ENCODE peak calls at places on chromosomes 2 and 18, in five cellular contexts. One of them, this sample, is unnamed.
A peak's percentile ranks its signal among the peaks of the same experiment; 100 is the strongest.

GRCh38 chr2:128502638-128503246 is 184.1 kb upstream of the HS6ST1 start:
- DNase-seq in H1: peak; percentile 28
- DNase-seq in trophoblast cell: no peak
- DNase-seq in neuronal stem cell: no peak
- DNase-seq in IMR-90: no peak
- DNase-seq in this sample: no peak

GRCh38 chr2:72883356-72883962 is 3.7 kb upstream of the SPR start:
- DNase-seq in IMR-90: peak; percentile 46
- DNase-seq in trophoblast cell: peak; percentile 70
- DNase-seq in neuronal stem cell: peak; percentile 61
- DNase-seq in H1: peak; percentile 82
- DNase-seq in this sample: peak; percentile 58

GRCh38 chr2:62296833-62297641 is 101.1 kb downstream of the B3GNT2 start:
- DNase-seq in IMR-90: no peak
- DNase-seq in trophoblast cell: no peak
- DNase-seq in H1: no peak
- DNase-seq in neuronal stem cell: no peak
- DNase-seq in this sample: no peak

GRCh38 chr18:79987566-79987965 is 797 bp downstream of the TXNL4A start:
- DNase-seq in neuronal stem cell: no peak
- DNase-seq in trophoblast cell: peak; percentile 18
- DNase-seq in IMR-90: no peak
- DNase-seq in H1: no peak
- DNase-seq in this sample: peak; percentile 51

GRCh38 chr2:227613272-227613660 is 1.4 kb downstream of the SCYGR3 start:
- DNase-seq in H1: no peak
- DNase-seq in neuronal stem cell: no peak
- DNase-seq in trophoblast cell: no peak
- DNase-seq in IMR-90: no peak
- DNase-seq in this sample: no peak

GRCh38 chr2:220687231-220687843 is 884.8 kb downstream of the EPHA4 start:
- DNase-seq in H1: peak; percentile 80
- DNase-seq in neuronal stem cell: peak; percentile 42
- DNase-seq in IMR-90: peak; percentile 60
- DNase-seq in trophoblast cell: peak; percentile 76
- DNase-seq in this sample: peak; percentile 54

GRCh38 chr18:35072616-35073015 is 31.4 kb downstream of the MAPRE2 start:
- DNase-seq in neuronal stem cell: no peak
- DNase-seq in H1: no peak
- DNase-seq in IMR-90: no peak
- DNase-seq in trophoblast cell: no peak
- DNase-seq in this sample: no peak

GRCh38 chr2:191935247-191935646 is 88.4 kb upstream of the CAVIN2 start:
- DNase-seq in neuronal stem cell: no peak
- DNase-seq in IMR-90: no peak
- DNase-seq in H1: no peak
- DNase-seq in trophoblast cell: no peak
- DNase-seq in this sample: no peak

GRCh38 chr2:100013892-100014677 is 128.3 kb downstream of the AFF3 start:
- DNase-seq in IMR-90: peak; percentile 99
- DNase-seq in neuronal stem cell: peak; percentile 14
- DNase-seq in H1: no peak
- DNase-seq in trophoblast cell: peak; percentile 69
- DNase-seq in this sample: peak; percentile 97

GRCh38 chr18:31774477-31774785 is 13.8 kb upstream of the SLC25A52 start:
- DNase-seq in trophoblast cell: no peak
- DNase-seq in H1: no peak
- DNase-seq in neuronal stem cell: no peak
- DNase-seq in IMR-90: no peak
- DNase-seq in this sample: no peak

GRCh38 chr2:127437056-127437455 is 18.8 kb downstream of the PROC start:
- DNase-seq in H1: peak; percentile 41
- DNase-seq in neuronal stem cell: no peak
- DNase-seq in IMR-90: no peak
- DNase-seq in trophoblast cell: no peak
- DNase-seq in this sample: no peak

GRCh38 chr2:46136953-46137352 is 160.3 kb upstream of the EPAS1 start:
- DNase-seq in H1: no peak
- DNase-seq in neuronal stem cell: no peak
- DNase-seq in IMR-90: no peak
- DNase-seq in trophoblast cell: peak; percentile 52
- DNase-seq in this sample: no peak

GRCh38 chr18:65751145-65752085 is 603 bp downstream of the CDH7 start:
- DNase-seq in neuronal stem cell: peak; percentile 42
- DNase-seq in trophoblast cell: no peak
- DNase-seq in IMR-90: no peak
- DNase-seq in H1: no peak
- DNase-seq in this sample: peak; percentile 37

GRCh38 chr2:181790716-181791649 is 100.5 kb upstream of the ITPRID2 start:
- DNase-seq in H1: no peak
- DNase-seq in neuronal stem cell: no peak
- DNase-seq in trophoblast cell: peak; percentile 89
- DNase-seq in IMR-90: peak; percentile 99
- DNase-seq in this sample: peak; percentile 95

GRCh38 chr2:45607701-45608100 is 3.4 kb downstream of the SRBD1 start:
- DNase-seq in H1: no peak
- DNase-seq in trophoblast cell: peak; percentile 71
- DNase-seq in neuronal stem cell: peak; percentile 23
- DNase-seq in IMR-90: no peak
- DNase-seq in this sample: peak; percentile 58

GRCh38 chr2:238684362-238685326 is 163.2 kb upstream of the TWIST2 start:
- DNase-seq in trophoblast cell: peak; percentile 98
- DNase-seq in neuronal stem cell: no peak
- DNase-seq in IMR-90: peak; percentile 99
- DNase-seq in H1: no peak
- DNase-seq in this sample: peak; percentile 98

GRCh38 chr2:129627437-129627836 is 352.0 kb upstream of the RAB6C start:
- DNase-seq in H1: no peak
- DNase-seq in trophoblast cell: no peak
- DNase-seq in IMR-90: no peak
- DNase-seq in neuronal stem cell: no peak
- DNase-seq in this sample: no peak

GRCh38 chr2:130252880-130253645 is 54.8 kb upstream of the TUBA3E start:
- DNase-seq in IMR-90: no peak
- DNase-seq in H1: no peak
- DNase-seq in neuronal stem cell: no peak
- DNase-seq in trophoblast cell: no peak
- DNase-seq in this sample: no peak

GRCh38 chr18:44309185-44309584 is 371.5 kb upstream of the SETBP1 start:
- DNase-seq in IMR-90: peak; percentile 15
- DNase-seq in H1: no peak
- DNase-seq in trophoblast cell: peak; percentile 49
- DNase-seq in neuronal stem cell: no peak
- DNase-seq in this sample: no peak

GRCh38 chr2:121790276-121790956 is 35.0 kb downstream of the TSN start:
- DNase-seq in IMR-90: peak; percentile 92
- DNase-seq in neuronal stem cell: no peak
- DNase-seq in trophoblast cell: peak; percentile 48
- DNase-seq in H1: no peak
- DNase-seq in this sample: peak; percentile 47

GRCh38 chr2:46434851-46435273 is 44.5 kb upstream of the TMEM247 start:
- DNase-seq in trophoblast cell: peak; percentile 50
- DNase-seq in H1: no peak
- DNase-seq in IMR-90: peak; percentile 97
- DNase-seq in neuronal stem cell: no peak
- DNase-seq in this sample: peak; percentile 68

GRCh38 chr2:120873958-120874357 is 138.3 kb downstream of the GLI2 start:
- DNase-seq in neuronal stem cell: no peak
- DNase-seq in trophoblast cell: no peak
- DNase-seq in H1: no peak
- DNase-seq in IMR-90: no peak
- DNase-seq in this sample: no peak

GRCh38 chr2:12828932-12829331 is 112.2 kb downstream of the TRIB2 start:
- DNase-seq in neuronal stem cell: no peak
- DNase-seq in trophoblast cell: no peak
- DNase-seq in H1: no peak
- DNase-seq in IMR-90: no peak
- DNase-seq in this sample: no peak

GRCh38 chr2:119440501-119440870 is 8.8 kb downstream of the TMEM37 start:
- DNase-seq in trophoblast cell: no peak
- DNase-seq in H1: no peak
- DNase-seq in IMR-90: no peak
- DNase-seq in neuronal stem cell: no peak
- DNase-seq in this sample: no peak

GRCh38 chr2:134146620-134147019 is 107.3 kb upstream of the MGAT5 start:
- DNase-seq in H1: no peak
- DNase-seq in IMR-90: peak; percentile 67
- DNase-seq in trophoblast cell: peak; percentile 96
- DNase-seq in neuronal stem cell: no peak
- DNase-seq in this sample: peak; percentile 43

GRCh38 chr18:29164020-29164706 is 987.2 kb upstream of the CDH2 start:
- DNase-seq in IMR-90: peak; percentile 96
- DNase-seq in neuronal stem cell: no peak
- DNase-seq in trophoblast cell: peak; percentile 78
- DNase-seq in H1: no peak
- DNase-seq in this sample: peak; percentile 97

GRCh38 chr2:105005601-105006000 is 32.3 kb upstream of the MRPS9 start:
- DNase-seq in trophoblast cell: peak; percentile 52
- DNase-seq in H1: no peak
- DNase-seq in neuronal stem cell: no peak
- DNase-seq in IMR-90: no peak
- DNase-seq in this sample: no peak

GRCh38 chr18:43800584-43800983 is 523.3 kb upstream of the SYT4 start:
- DNase-seq in trophoblast cell: no peak
- DNase-seq in neuronal stem cell: no peak
- DNase-seq in IMR-90: no peak
- DNase-seq in H1: no peak
- DNase-seq in this sample: no peak

GRCh38 chr2:233414273-233414654 is 60.0 kb downstream of the DGKD start:
- DNase-seq in trophoblast cell: no peak
- DNase-seq in H1: peak; percentile 34
- DNase-seq in IMR-90: peak; percentile 32
- DNase-seq in neuronal stem cell: no peak
- DNase-seq in this sample: peak; percentile 53

GRCh38 chr2:97740590-97741182 is 27.3 kb downstream of the ZAP70 start:
- DNase-seq in neuronal stem cell: peak; percentile 37
- DNase-seq in trophoblast cell: peak; percentile 78
- DNase-seq in IMR-90: peak; percentile 14
- DNase-seq in H1: peak; percentile 87
- DNase-seq in this sample: no peak

GRCh38 chr2:97737421-97738235 is 24.3 kb downstream of the ZAP70 start:
- DNase-seq in H1: no peak
- DNase-seq in trophoblast cell: no peak
- DNase-seq in neuronal stem cell: no peak
- DNase-seq in IMR-90: no peak
- DNase-seq in this sample: no peak

GRCh38 chr2:97739893-97740245 is 26.5 kb downstream of the ZAP70 start:
- DNase-seq in neuronal stem cell: no peak
- DNase-seq in IMR-90: no peak
- DNase-seq in H1: no peak
- DNase-seq in trophoblast cell: no peak
- DNase-seq in this sample: no peak

GRCh38 chr2:97738236-97739019 is 25.1 kb downstream of the ZAP70 start:
- DNase-seq in IMR-90: no peak
- DNase-seq in trophoblast cell: no peak
- DNase-seq in H1: no peak
- DNase-seq in neuronal stem cell: no peak
- DNase-seq in this sample: no peak

GRCh38 chr2:97739020-97739892 is 25.9 kb downstream of the ZAP70 start:
- DNase-seq in H1: no peak
- DNase-seq in neuronal stem cell: no peak
- DNase-seq in trophoblast cell: no peak
- DNase-seq in IMR-90: no peak
- DNase-seq in this sample: no peak
- H3K14ac ChIP-seq in H1: no peak overlapping the region
- H3K14ac ChIP-seq in neuronal stem cell: no peak overlapping the region
- H3K14ac ChIP-seq in trophoblast cell: peak overlapping the region; percentile 8
- H3K14ac ChIP-seq in IMR-90: no peak overlapping the region
- H3K14ac ChIP-seq in this sample: no peak overlapping the region

GRCh38 chr2:118123561-118124232 is 35.4 kb downstream of the INSIG2 start:
- DNase-seq in trophoblast cell: peak; percentile 97
- DNase-seq in neuronal stem cell: no peak
- DNase-seq in H1: no peak
- DNase-seq in IMR-90: peak; percentile 52
- DNase-seq in this sample: peak; percentile 84

GRCh38 chr2:118124293-118124891 is 36.1 kb downstream of the INSIG2 start:
- DNase-seq in H1: no peak
- DNase-seq in IMR-90: no peak
- DNase-seq in neuronal stem cell: no peak
- DNase-seq in trophoblast cell: no peak
- DNase-seq in this sample: no peak

GRCh38 chr2:118121986-118122767 is 33.9 kb downstream of the INSIG2 start:
- DNase-seq in neuronal stem cell: no peak
- DNase-seq in H1: no peak
- DNase-seq in trophoblast cell: peak; percentile 57
- DNase-seq in IMR-90: no peak
- DNase-seq in this sample: no peak

GRCh38 chr2:118121101-118121500 is 32.8 kb downstream of the INSIG2 start:
- DNase-seq in H1: no peak
- DNase-seq in trophoblast cell: no peak
- DNase-seq in IMR-90: no peak
- DNase-seq in neuronal stem cell: no peak
- DNase-seq in this sample: no peak

GRCh38 chr2:118122768-118123335 is 34.6 kb downstream of the INSIG2 start:
- DNase-seq in H1: no peak
- DNase-seq in trophoblast cell: peak; percentile 4
- DNase-seq in IMR-90: no peak
- DNase-seq in neuronal stem cell: no peak
- DNase-seq in this sample: no peak
- H3K79me1 ChIP-seq in H1: no peaks in the 10 kb centered on the region
- H3K79me1 ChIP-seq in trophoblast cell: no peaks in the 10 kb centered on the region
- H3K79me1 ChIP-seq in IMR-90: no peaks in the 10 kb centered on the region
- H3K79me1 ChIP-seq in neuronal stem cell: no peaks in the 10 kb centered on the region
- H3K79me1 ChIP-seq in this sample: no peaks in the 10 kb centered on the region

GRCh38 chr18:77970814-77971213 is 721.2 kb downstream of the GALR1 start:
- DNase-seq in H1: no peak
- DNase-seq in neuronal stem cell: peak; percentile 79
- DNase-seq in trophoblast cell: no peak
- DNase-seq in IMR-90: no peak
- DNase-seq in this sample: no peak

GRCh38 chr18:77967791-77968190 is 718.1 kb downstream of the GALR1 start:
- DNase-seq in neuronal stem cell: no peak
- DNase-seq in IMR-90: no peak
- DNase-seq in trophoblast cell: no peak
- DNase-seq in H1: no peak
- DNase-seq in this sample: no peak

DNA sequence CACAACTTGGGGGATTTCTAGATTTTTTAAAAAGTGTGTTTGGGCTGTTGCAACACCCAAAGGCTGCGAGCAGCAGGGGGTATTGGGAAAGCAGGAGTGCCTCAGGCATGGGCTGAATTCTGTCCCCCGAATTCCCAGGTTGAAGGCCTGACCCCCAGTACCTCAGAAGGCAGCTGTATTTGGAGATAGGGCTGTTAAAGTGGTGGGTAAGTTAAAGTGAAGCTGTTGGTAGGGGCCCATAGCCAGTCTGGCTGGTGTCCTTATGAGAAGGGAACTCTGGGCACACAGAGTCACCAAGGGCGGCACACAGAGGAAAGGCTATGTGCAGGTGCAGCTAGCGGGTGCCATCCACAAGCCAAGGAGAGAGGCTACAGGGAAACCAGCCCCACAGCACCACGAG is 717.4 kb downstream of the GALR1 start:
- DNase-seq in trophoblast cell: no peak
- DNase-seq in neuronal stem cell: no peak
- DNase-seq in H1: no peak
- DNase-seq in IMR-90: no peak
- DNase-seq in this sample: no peak
- H3K36me3 ChIP-seq in trophoblast cell: no peaks in the 10 kb centered on the region
- H3K36me3 ChIP-seq in neuronal stem cell: no peaks in the 10 kb centered on the region
- H3K36me3 ChIP-seq in H1: no peaks in the 10 kb centered on the region
- H3K36me3 ChIP-seq in IMR-90: no peaks in the 10 kb centered on the region
- H3K36me3 ChIP-seq in this sample: no peaks in the 10 kb centered on the region

GRCh38 chr2:85595378-85596232 is at the start of gene RNF181:
- DNase-seq in neuronal stem cell: peak; percentile 96
- DNase-seq in trophoblast cell: peak; percentile 99
- DNase-seq in IMR-90: peak; percentile 99
- DNase-seq in H1: peak; percentile 91
- DNase-seq in this sample: peak; percentile 99
- H3K14ac ChIP-seq in neuronal stem cell: no peak within 1 kb of the TSS
- H3K14ac ChIP-seq in trophoblast cell: peak within 1 kb of the TSS; percentile 66
- H3K14ac ChIP-seq in IMR-90: peak within 1 kb of the TSS; percentile 78
- H3K14ac ChIP-seq in H1: peak within 1 kb of the TSS; percentile 49
- H3K14ac ChIP-seq in this sample: no peak within 1 kb of the TSS